ENCODE peak calls at places on chromosome 12, in nine cellular contexts. Q is CD8-positive, alpha-beta memory T cell; J is effector memory CD4-positive, alpha-beta T cell; W is pancreas; F is CD8-positive, alpha-beta T cell; N is GM23338; Y is transverse colon; A is lower lobe of right lung; G is GM23248. Z is an unnamed sample.

GRCh38 chr12:41932470-41932991 is 212.1 kb downstream of the GXYLT1 start:
- DNase-seq in Q (peak; percentile 1), J (no peak), W (peak; percentile 30), F (peak; percentile 10), N (peak; percentile 70), Y (peak; percentile 28), A (peak; percentile 82), G (peak; percentile 38), Z (no peak)

GRCh38 chr12:101963703-101964102 is 86.3 kb downstream of the DRAM1 start:
- DNase-seq in Q (no peak), J (no peak), W (peak; percentile 31), F (no peak), N (no peak), Y (no peak), A (no peak), G (no peak), Z (no peak)

GRCh38 chr12:111175404-111175803 is 193.5 kb downstream of the PHETA1 start:
- DNase-seq in Q (no peak), J (no peak), W (no peak), F (no peak), N (no peak), Y (no peak), A (no peak), G (no peak), Z (no peak)

GRCh38 chr12:64207453-64207852 is 14.6 kb downstream of the KICS2 start:
- DNase-seq in Q (no peak), J (no peak), W (no peak), F (no peak), N (no peak), Y (no peak), A (no peak), G (no peak), Z (no peak)

GRCh38 chr12:650983-651382 is 12.3 kb downstream of the NINJ2 start:
- DNase-seq in Q (no peak), J (no peak), W (no peak), F (no peak), N (no peak), Y (no peak), A (no peak), G (no peak), Z (peak; percentile 27)

GRCh38 chr12:50517456-50518048 is 12.8 kb downstream of the DIP2B start:
- DNase-seq in Q (no peak), J (no peak), W (no peak), F (no peak), N (no peak), Y (no peak), A (no peak), G (peak; percentile 65), Z (peak; percentile 83)

GRCh38 chr12:93223440-93224426 is 154.0 kb upstream of the NUDT4 start:
- DNase-seq in Q (no peak), J (no peak), W (no peak), F (no peak), N (no peak), Y (no peak), A (no peak), G (peak; percentile 62), Z (no peak)

GRCh38 chr12:21774358-21775129 is at the start of gene KCNJ8:
- DNase-seq in Q (no peak), J (no peak), W (peak; percentile 86), F (no peak), N (peak; percentile 90), Y (peak; percentile 36), A (peak; percentile 83), G (peak; percentile 73), Z (peak; percentile 75)

GRCh38 chr12:122874081-122874480 is 21.8 kb downstream of the VPS37B start:
- DNase-seq in Q (peak; percentile 27), J (no peak), W (no peak), F (peak; percentile 46), N (peak; percentile 64), Y (no peak), A (no peak), G (no peak), Z (no peak)

GRCh38 chr12:122875590-122876220 is 20.2 kb downstream of the VPS37B start:
- DNase-seq in Q (no peak), J (no peak), W (no peak), F (no peak), N (peak; percentile 56), Y (no peak), A (no peak), G (no peak), Z (no peak)

GRCh38 chr12:111222520-111222919 is 146.4 kb downstream of the PHETA1 start:
- DNase-seq in Q (no peak), J (no peak), W (no peak), F (no peak), N (no peak), Y (no peak), A (no peak), G (no peak), Z (no peak)

GRCh38 chr12:58980768-58981167 is 60.5 kb upstream of the LRIG3 start:
- DNase-seq in Q (no peak), J (no peak), W (no peak), F (no peak), N (no peak), Y (no peak), A (no peak), G (no peak), Z (no peak)

GRCh38 chr12:92378682-92379479 is 233.2 kb upstream of the BTG1 start:
- DNase-seq in Q (no peak), J (no peak), W (no peak), F (no peak), N (no peak), Y (no peak), A (no peak), G (no peak), Z (no peak)

GRCh38 chr12:62640910-62641448 is 174.4 kb downstream of the MON2 start:
- DNase-seq in Q (peak; percentile 11), J (no peak), W (no peak), F (no peak), N (no peak), Y (no peak), A (no peak), G (peak; percentile 77), Z (no peak)

GRCh38 chr12:132825861-132826260 is 2.8 kb downstream of the GOLGA3 start:
- DNase-seq in Q (no peak), J (no peak), W (no peak), F (no peak), N (no peak), Y (no peak), A (no peak), G (no peak), Z (peak; percentile 1)

GRCh38 chr12:48817957-48818830 is at the start of gene CACNB3:
- DNase-seq in Q (peak; percentile 75), J (peak; percentile 75), W (peak; percentile 52), F (peak; percentile 81), N (peak; percentile 89), Y (peak; percentile 86), A (peak; percentile 84), G (peak; percentile 72), Z (peak; percentile 98)

GRCh38 chr12:23941780-23942179 is 7.7 kb downstream of the SOX5 start:
- DNase-seq in Q (no peak), J (no peak), W (no peak), F (no peak), N (no peak), Y (no peak), A (no peak), G (no peak), Z (no peak)

GRCh38 chr12:124828264-124829007 is 35.2 kb downstream of the SCARB1 start:
- DNase-seq in Q (no peak), J (no peak), W (peak; percentile 76), F (no peak), N (no peak), Y (peak; percentile 75), A (no peak), G (peak; percentile 79), Z (peak; percentile 89)

GRCh38 chr12:51914034-51914923 is 7.0 kb downstream of the ACVRL1 start:
- DNase-seq in Q (no peak), J (no peak), W (no peak), F (no peak), N (no peak), Y (no peak), A (no peak), G (no peak), Z (no peak)
- H3K4me3 ChIP-seq in Q (no peak overlapping the region), J (no peak overlapping the region), W (no peak overlapping the region), F (no peak overlapping the region), N (no peak overlapping the region), Y (no peak overlapping the region), A (peak overlapping the region; percentile 65), G (no peak overlapping the region), Z (no peak overlapping the region)

GRCh38 chr12:47270782-47271664 is 191.3 kb upstream of the AMIGO2 start:
- DNase-seq in Q (no peak), J (no peak), W (no peak), F (no peak), N (no peak), Y (no peak), A (no peak), G (peak; percentile 90), Z (peak; percentile 58)
- H3K27ac ChIP-seq in Q (no peak overlapping the region), J (no peak overlapping the region), W (no peak overlapping the region), F (no peak overlapping the region), N (no peak overlapping the region), Y (no peak overlapping the region), A (no peak overlapping the region), G (peak overlapping the region; percentile 78), Z (peak overlapping the region; percentile 91)

GRCh38 chr12:27285395-27285794 is 41.3 kb downstream of the STK38L start:
- DNase-seq in Q (no peak), J (no peak), W (no peak), F (no peak), N (no peak), Y (no peak), A (no peak), G (peak; percentile 56), Z (peak; percentile 51)
- H3K4me1 ChIP-seq in Q (no peaks in the 10 kb centered on the region), J (no peaks in the 10 kb centered on the region), W (peaks cover 34% of the 10 kb centered on the region), F (no peaks in the 10 kb centered on the region), N (peaks cover 36% of the 10 kb centered on the region), Y (peaks cover 11% of the 10 kb centered on the region), A (peaks cover 9% of the 10 kb centered on the region), G (peaks cover 22% of the 10 kb centered on the region), Z (peaks cover 26% of the 10 kb centered on the region)

DNA sequence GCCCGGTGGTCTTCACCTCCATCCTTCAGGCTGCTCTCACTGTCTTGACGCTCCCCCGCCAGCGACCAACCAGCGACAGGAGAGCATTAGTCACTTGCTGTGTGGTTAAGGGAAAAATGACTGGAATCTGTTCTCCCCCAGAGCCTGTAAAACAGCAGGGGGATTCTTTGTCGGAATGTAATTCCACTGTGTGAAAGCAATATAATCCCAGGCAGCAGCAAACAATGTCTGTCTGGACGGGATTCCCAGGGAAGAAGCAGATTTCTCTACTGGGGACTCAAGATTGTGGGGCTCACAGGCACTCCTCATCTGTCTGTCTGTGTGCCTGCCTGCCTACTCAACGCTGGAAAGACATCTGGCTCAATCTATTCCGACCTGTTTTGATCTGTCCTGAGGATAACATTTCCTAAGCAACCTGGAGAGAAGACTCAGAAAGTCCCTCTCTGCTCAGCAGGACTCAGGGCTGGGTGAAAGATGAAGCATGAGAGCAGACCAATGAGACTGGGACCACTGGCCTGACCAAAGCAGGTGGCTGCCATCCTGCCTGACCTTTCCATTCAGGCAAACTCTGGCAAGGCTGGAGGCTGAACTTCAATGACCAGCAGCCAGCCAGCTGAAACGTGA is 54.6 kb downstream of the NUAK1 start:
- DNase-seq in Q (no peak), J (no peak), W (no peak), F (no peak), N (peak; percentile 80), Y (no peak), A (no peak), G (peak; percentile 81), Z (peak; percentile 90)
- H3K4me3 ChIP-seq in Q (no peak overlapping the region), J (no peak overlapping the region), W (no peak overlapping the region), F (no peak overlapping the region), N (no peak overlapping the region), Y (no peak overlapping the region), A (no peak overlapping the region), G (peak overlapping the region; percentile 8), Z (peak overlapping the region; percentile 16)

GRCh38 chr12:104132351-104132956 is 5.6 kb downstream of the NFYB start:
- DNase-seq in Q (no peak), J (no peak), W (no peak), F (no peak), N (no peak), Y (no peak), A (no peak), G (no peak), Z (no peak)
- H3K27ac ChIP-seq in Q (no peak overlapping the region), J (no peak overlapping the region), W (no peak overlapping the region), F (no peak overlapping the region), N (no peak overlapping the region), Y (no peak overlapping the region), A (peak overlapping the region; percentile 26), G (no peak overlapping the region), Z (no peak overlapping the region)

Z was measured in osteoblast.